ENCODE peak calls at places on chromosomes 2 and 18, in seven cellular contexts. X, Q, E, G, L, R and T are unnamed samples.
A peak's percentile ranks its signal among the peaks of the same experiment; 100 is the strongest.

GRCh38 chr18:23166863-23167531 is 31.7 kb downstream of the CABLES1 start:
- DNase-seq in X (no peak), Q (no peak), E (peak; percentile 50), G (no peak), L (no peak), R (no peak), T (no peak)

GRCh38 chr2:86072271-86072858 is 33.3 kb downstream of the POLR1A start:
- DNase-seq in X (no peak), Q (peak; percentile 87), E (peak; percentile 84), G (peak; percentile 31), L (no peak), R (peak; percentile 45), T (no peak)

GRCh38 chr2:190911813-190912212 is 31.2 kb downstream of the GLS start:
- DNase-seq in X (no peak), Q (no peak), E (no peak), G (peak; percentile 14), L (no peak), R (peak; percentile 22), T (no peak)

GRCh38 chr18:12540751-12541150 is 117.2 kb downstream of the SPIRE1 start:
- DNase-seq in X (no peak), Q (no peak), E (no peak), G (no peak), L (no peak), R (no peak), T (no peak)

GRCh38 chr2:202627042-202627441 is 7.7 kb upstream of the FAM117B start:
- DNase-seq in X (no peak), Q (no peak), E (no peak), G (no peak), L (no peak), R (no peak), T (no peak)

GRCh38 chr2:216031960-216032689 is 18.8 kb upstream of the MREG start:
- DNase-seq in X (no peak), Q (no peak), E (no peak), G (peak; percentile 87), L (no peak), R (peak; percentile 90), T (no peak)

GRCh38 chr2:29817846-29818680 is 103.3 kb downstream of the ALK start:
- DNase-seq in X (no peak), Q (no peak), E (no peak), G (peak; percentile 6), L (no peak), R (peak; percentile 20), T (no peak)

GRCh38 chr2:49860170-49860569 is 705.9 kb upstream of the FSHR start:
- DNase-seq in X (no peak), Q (no peak), E (no peak), G (no peak), L (no peak), R (no peak), T (no peak)

GRCh38 chr2:219522111-219523030 is 8.1 kb downstream of the ASIC4 start:
- DNase-seq in X (no peak), Q (no peak), E (no peak), G (peak; percentile 81), L (no peak), R (peak; percentile 87), T (peak; percentile 32)

GRCh38 chr2:207166349-207167128 is 791 bp upstream of the KLF7 start:
- DNase-seq in X (no peak), Q (peak; percentile 62), E (peak; percentile 80), G (peak; percentile 67), L (peak; percentile 84), R (peak; percentile 81), T (no peak)

GRCh38 chr18:75551071-75551470 is 123.6 kb upstream of the SMIM21 start:
- DNase-seq in X (no peak), Q (no peak), E (no peak), G (no peak), L (no peak), R (no peak), T (no peak)

GRCh38 chr18:23963443-23964185 is 50.9 kb upstream of the TTC39C start:
- DNase-seq in X (no peak), Q (no peak), E (no peak), G (no peak), L (no peak), R (no peak), T (no peak)

GRCh38 chr2:235009081-235009480 is 57.3 kb downstream of the SH3BP4 start:
- DNase-seq in X (no peak), Q (no peak), E (no peak), G (no peak), L (no peak), R (no peak), T (no peak)

GRCh38 chr2:124693156-124693555 is 668.1 kb downstream of the CNTNAP5 start:
- DNase-seq in X (no peak), Q (no peak), E (no peak), G (no peak), L (no peak), R (no peak), T (no peak)

GRCh38 chr2:190999949-191000665 is 13.9 kb downstream of the STAT1 start:
- DNase-seq in X (no peak), Q (no peak), E (no peak), G (no peak), L (no peak), R (no peak), T (no peak)

DNA sequence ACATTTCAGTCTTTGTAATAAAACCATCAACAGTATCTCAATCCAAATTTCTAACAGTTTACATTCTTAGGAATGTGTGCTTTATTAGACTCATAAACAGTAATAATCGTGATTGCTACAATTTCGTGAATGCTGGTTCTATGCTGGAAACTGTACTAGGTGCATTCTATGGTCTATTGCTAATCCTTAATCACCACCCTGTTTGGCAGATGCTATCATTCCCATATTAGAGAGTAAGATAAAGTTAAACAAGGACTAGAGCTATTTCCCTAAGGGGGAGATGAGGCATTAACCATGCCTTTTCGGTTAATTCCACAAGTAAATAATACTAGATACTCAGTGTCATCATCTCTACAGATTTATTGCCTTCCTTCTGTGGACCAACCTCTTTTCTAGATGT is 244.0 kb downstream of the PAX3 start:
- DNase-seq in X (no peak), Q (no peak), E (no peak), G (no peak), L (no peak), R (no peak), T (no peak)
- H3K27me3 ChIP-seq in X (peaks cover 2% of the 10 kb centered on the region), Q (no peaks in the 10 kb centered on the region), E (peaks cover 6% of the 10 kb centered on the region), G (peaks cover 34% of the 10 kb centered on the region), L (peaks cover 73% of the 10 kb centered on the region), R (no peaks in the 10 kb centered on the region), T (peaks cover 16% of the 10 kb centered on the region)

GRCh38 chr18:65091737-65092329 is 659.0 kb upstream of the CDH7 start:
- DNase-seq in X (peak; percentile 22), Q (no peak), E (no peak), G (no peak), L (no peak), R (peak; percentile 2), T (peak; percentile 12)
- TF ChIP-seq CTCF in X (peak; percentile 37), Q (no peak), E (peak; percentile 23), G (peak; percentile 40), L (no peak), R (no peak), T (peak; percentile 68)

GRCh38 chr2:237718277-237718634 is 80.3 kb upstream of the RBM44 start:
- DNase-seq in X (no peak), Q (no peak), E (no peak), G (no peak), L (no peak), R (no peak), T (no peak)
- H3K36me3 ChIP-seq in X (peaks cover 4% of the 10 kb centered on the region), Q (no peaks in the 10 kb centered on the region), E (no peaks in the 10 kb centered on the region), G (peaks cover 6% of the 10 kb centered on the region), L (peaks cover 5% of the 10 kb centered on the region), R (peaks cover 5% of the 10 kb centered on the region), T (peaks cover 2% of the 10 kb centered on the region)

GRCh38 chr2:115161531-115162453 is 719.4 kb downstream of the DPP10 start:
- DNase-seq in X (no peak), Q (no peak), E (no peak), G (no peak), L (no peak), R (no peak), T (no peak)
- H3K27me3 ChIP-seq in X (no peaks in the 10 kb centered on the region), Q (no peaks in the 10 kb centered on the region), E (peaks cover 4% of the 10 kb centered on the region), G (peaks cover 15% of the 10 kb centered on the region), L (peaks cover 44% of the 10 kb centered on the region), R (no peaks in the 10 kb centered on the region), T (peaks cover 29% of the 10 kb centered on the region)

DNA sequence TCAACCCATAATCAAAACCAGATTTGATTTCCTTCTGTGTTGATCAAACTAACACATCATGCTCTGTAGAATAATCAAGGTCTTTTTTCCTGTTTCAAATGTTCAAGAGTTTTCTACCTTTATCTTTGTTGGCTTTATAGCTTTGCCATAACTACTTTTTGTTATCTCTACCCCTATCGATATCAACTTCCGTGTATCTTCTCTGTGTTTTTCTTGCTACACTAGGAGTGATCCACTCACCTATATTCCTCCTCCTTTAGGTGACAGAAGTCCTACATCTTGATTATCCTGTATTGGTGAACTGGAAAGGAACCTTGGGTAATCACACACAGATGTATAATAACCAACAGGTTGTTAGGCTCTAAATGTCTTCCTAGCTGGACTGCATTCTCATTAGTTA is 85.5 kb downstream of the LTBP1 start:
- DNase-seq in X (no peak), Q (no peak), E (no peak), G (no peak), L (no peak), R (no peak), T (no peak)
- TF ChIP-seq CTCF in X (no peak), Q (no peak), E (no peak), G (no peak), L (no peak), R (no peak), T (no peak)

GRCh38 chr2:127321306-127321705 is 27.4 kb upstream of the ERCC3 start:
- DNase-seq in X (no peak), Q (no peak), E (no peak), G (no peak), L (no peak), R (no peak), T (no peak)
- H3K36me3 ChIP-seq in X (peaks cover 22% of the 10 kb centered on the region), Q (peaks cover 73% of the 10 kb centered on the region), E (peaks cover 13% of the 10 kb centered on the region), G (peaks cover 26% of the 10 kb centered on the region), L (peaks cover 86% of the 10 kb centered on the region), R (peaks cover 2% of the 10 kb centered on the region), T (no peaks in the 10 kb centered on the region)

GRCh38 chr18:37481058-37481457 is 84.5 kb downstream of the CELF4 start:
- DNase-seq in X (no peak), Q (no peak), E (no peak), G (no peak), L (no peak), R (no peak), T (peak; percentile 48)
- H3K27me3 ChIP-seq in X (no peaks in the 10 kb centered on the region), Q (no peaks in the 10 kb centered on the region), E (peaks cover 17% of the 10 kb centered on the region), G (peaks cover 13% of the 10 kb centered on the region), L (peaks cover 64% of the 10 kb centered on the region), R (peaks cover 3% of the 10 kb centered on the region), T (peaks cover 3% of the 10 kb centered on the region)

GRCh38 chr2:58131191-58132011 is 84.8 kb downstream of the VRK2 start:
- DNase-seq in X (no peak), Q (peak; percentile 28), E (peak; percentile 46), G (peak; percentile 69), L (no peak), R (peak; percentile 70), T (no peak)
- TF ChIP-seq CTCF in X (peak; percentile 18), Q (no peak), E (no peak), G (no peak), L (no peak), R (peak; percentile 39), T (no peak)

DNA sequence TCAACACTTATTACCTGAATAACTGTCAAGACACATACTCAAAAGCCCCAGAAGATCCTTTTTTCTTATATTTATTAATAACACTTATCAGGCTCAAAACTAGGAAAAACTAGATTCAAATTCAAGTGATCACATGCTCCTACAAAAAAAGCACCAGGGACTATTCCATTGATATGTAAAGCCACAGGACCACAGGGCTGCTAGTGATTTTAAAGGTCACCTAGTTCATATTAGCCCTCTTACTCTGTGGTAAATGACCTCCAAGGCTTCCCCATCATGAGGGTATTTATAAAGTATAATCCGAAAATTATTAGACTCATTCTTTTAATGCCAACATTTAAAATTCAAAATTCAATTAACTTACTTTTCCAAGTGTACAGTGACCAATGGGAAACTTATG is 52.5 kb downstream of the LRPPRC start:
- DNase-seq in X (no peak), Q (no peak), E (no peak), G (no peak), L (no peak), R (no peak), T (no peak)
- H3K36me3 ChIP-seq in X (peaks cover 71% of the 10 kb centered on the region), Q (peaks cover 36% of the 10 kb centered on the region), E (peaks cover 28% of the 10 kb centered on the region), G (peaks cover 48% of the 10 kb centered on the region), L (peaks cover 66% of the 10 kb centered on the region), R (peaks cover 9% of the 10 kb centered on the region), T (no peaks in the 10 kb centered on the region)